ENCODE peak calls at places on chromosomes 5 and 9, in seven cellular contexts. K is stimulated activated CD4-positive, alpha-beta T cell treated with anti-CD3 and anti-CD28 coated beads, Interleukin-15, amount 100 ng/mL, for 1 hour; N is HS-27A; Q is AG08395; P is neuronal stem cell; R is endothelial cell; I is stomach. S is an unnamed sample.
A peak's percentile ranks its signal among the peaks of the same experiment; 100 is the strongest.

GRCh38 chr9:137176302-137177182 is 4.7 kb upstream of the TMEM210 start:
- DNase-seq in K (no peak), N (no peak), Q (peak; percentile 66), P (no peak), R (peak; percentile 42), I (peak; percentile 53), S (no peak)

GRCh38 chr5:7415123-7415522 is 19.2 kb downstream of the ADCY2 start:
- DNase-seq in K (no peak), N (no peak), Q (no peak), P (no peak), R (no peak), I (no peak), S (no peak)

GRCh38 chr5:178940569-178941360 is at the start of gene ZNF454:
- DNase-seq in K (no peak), N (no peak), Q (peak; percentile 98), P (peak; percentile 86), R (no peak), I (peak; percentile 78), S (no peak)

GRCh38 chr5:59789197-59789596 is 104.3 kb downstream of the PDE4D start:
- DNase-seq in K (no peak), N (no peak), Q (no peak), P (no peak), R (no peak), I (no peak), S (no peak)

GRCh38 chr9:2016411-2017208 is 1.5 kb downstream of the SMARCA2 start:
- DNase-seq in K (peak; percentile 30), N (no peak), Q (peak; percentile 90), P (peak; percentile 46), R (peak; percentile 50), I (peak; percentile 69), S (no peak)

GRCh38 chr9:93303258-93303771 is 119.4 kb downstream of the WNK2 start:
- DNase-seq in K (no peak), N (no peak), Q (no peak), P (no peak), R (no peak), I (no peak), S (no peak)

GRCh38 chr9:133499892-133500270 is 21.0 kb upstream of the SLC2A6 start:
- DNase-seq in K (no peak), N (no peak), Q (no peak), P (no peak), R (no peak), I (no peak), S (no peak)

GRCh38 chr9:12923472-12924009 is 148.7 kb downstream of the LURAP1L start:
- DNase-seq in K (no peak), N (peak; percentile 40), Q (peak; percentile 89), P (no peak), R (no peak), I (no peak), S (no peak)

GRCh38 chr9:129058965-129059795 is 21.7 kb upstream of the DOLPP1 start:
- DNase-seq in K (no peak), N (no peak), Q (peak; percentile 33), P (no peak), R (no peak), I (no peak), S (no peak)

GRCh38 chr5:149421834-149422233 is 42.7 kb upstream of the IL17B start:
- DNase-seq in K (no peak), N (no peak), Q (peak; percentile 27), P (no peak), R (no peak), I (no peak), S (no peak)

GRCh38 chr9:108702681-108703080 is 153.1 kb downstream of the ACTL7B start:
- DNase-seq in K (no peak), N (no peak), Q (no peak), P (no peak), R (no peak), I (no peak), S (no peak)

GRCh38 chr5:124193371-124193789 is 553.1 kb downstream of the ZNF608 start:
- DNase-seq in K (no peak), N (no peak), Q (peak; percentile 70), P (no peak), R (no peak), I (no peak), S (no peak)

GRCh38 chr5:176875783-176876505 is 23.2 kb downstream of the HK3 start:
- DNase-seq in K (no peak), N (no peak), Q (no peak), P (no peak), R (no peak), I (no peak), S (no peak)

GRCh38 chr9:82284758-82285157 is 296.2 kb downstream of the SPATA31D1 start:
- DNase-seq in K (no peak), N (no peak), Q (no peak), P (no peak), R (no peak), I (no peak), S (no peak)

GRCh38 chr5:156394642-156395393 is 67.9 kb downstream of the SGCD start:
- DNase-seq in K (no peak), N (no peak), Q (peak; percentile 2), P (no peak), R (no peak), I (no peak), S (no peak)

GRCh38 chr5:133925866-133926488 is 42.4 kb downstream of the C5orf15 start:
- DNase-seq in K (no peak), N (no peak), Q (no peak), P (no peak), R (no peak), I (no peak), S (peak; percentile 4)

GRCh38 chr9:22528485-22528884 is 81.9 kb downstream of the DMRTA1 start:
- DNase-seq in K (no peak), N (no peak), Q (peak; percentile 4), P (no peak), R (no peak), I (no peak), S (no peak)